ENCODE peak calls at places on chromosomes 3 and 15, in four cellular contexts. N is endodermal cell, O is cardiac fibroblast, J is HL-60. U is an unnamed sample.

GRCh38 chr3:32948625-32949445 is 2.6 kb upstream of the CCR4 start:
- DNase-seq in N (no peak), O (no peak), J (no peak), U (no peak)

GRCh38 chr3:184361532-184361931 is at the start of the genes CLCN2 and POLR2H:
- DNase-seq in N (no peak), O (peak; percentile 71), J (peak; percentile 59), U (peak; percentile 87)

GRCh38 chr3:155664922-155665695 is 79.8 kb downstream of the PLCH1 start:
- DNase-seq in N (no peak), O (peak; percentile 91), J (peak; percentile 2), U (peak; percentile 67)

GRCh38 chr3:61173685-61174084 is 77.6 kb downstream of the FHIT start:
- DNase-seq in N (no peak), O (no peak), J (no peak), U (no peak)

GRCh38 chr15:63502843-63503738 is 1.3 kb upstream of the USP3 start:
- DNase-seq in N (peak; percentile 90), O (peak; percentile 99), J (peak; percentile 99), U (peak; percentile 97)

GRCh38 chr3:116198087-116198486 is 247.2 kb downstream of the LSAMP start:
- DNase-seq in N (no peak), O (peak; percentile 2), J (no peak), U (no peak)

GRCh38 chr3:175163686-175164085 is 304.6 kb downstream of the NAALADL2 start:
- DNase-seq in N (no peak), O (no peak), J (no peak), U (no peak)

GRCh38 chr15:52220896-52221660 is 29.9 kb upstream of the GNB5 start:
- DNase-seq in N (no peak), O (no peak), J (no peak), U (no peak)

GRCh38 chr3:135106445-135106844 is 311.4 kb downstream of the EPHB1 start:
- DNase-seq in N (peak; percentile 89), O (peak; percentile 2), J (peak; percentile 7), U (peak; percentile 92)

GRCh38 chr15:42503822-42504221 is 8.4 kb downstream of the SNAP23 start:
- DNase-seq in N (no peak), O (no peak), J (no peak), U (no peak)

GRCh38 chr3:81651139-81651538 is 110.3 kb downstream of the GBE1 start:
- DNase-seq in N (no peak), O (no peak), J (no peak), U (no peak)

GRCh38 chr3:173977747-173978146 is 580.2 kb downstream of the NLGN1 start:
- DNase-seq in N (no peak), O (no peak), J (no peak), U (no peak)

GRCh38 chr3:45409369-45409768 is 21.0 kb downstream of the LARS2 start:
- DNase-seq in N (no peak), O (no peak), J (no peak), U (no peak)

GRCh38 chr15:67524235-67524634 is 3.3 kb downstream of the C15orf61 start:
- DNase-seq in N (no peak), O (no peak), J (no peak), U (no peak)

GRCh38 chr15:77571181-77571580 is 61.5 kb downstream of the LINGO1 start:
- DNase-seq in N (no peak), O (no peak), J (no peak), U (no peak)

GRCh38 chr3:38649500-38650247 is at the start of gene SCN5A:
- DNase-seq in N (peak; percentile 92), O (peak; percentile 28), J (peak; percentile 20), U (peak; percentile 49)

GRCh38 chr15:85482896-85483295 is 102.5 kb downstream of the AKAP13 start:
- DNase-seq in N (no peak), O (peak; percentile 56), J (no peak), U (peak; percentile 23)

GRCh38 chr3:150064952-150065351 is 94.3 kb upstream of the PFN2 start:
- DNase-seq in N (no peak), O (no peak), J (no peak), U (no peak)

GRCh38 chr15:36643551-36643950 is 64.1 kb downstream of the CDIN1 start:
- DNase-seq in N (no peak), O (no peak), J (no peak), U (peak; percentile 0)

GRCh38 chr15:100968043-100968966 is 49.1 kb downstream of the LRRK1 start:
- DNase-seq in N (no peak), O (peak; percentile 56), J (no peak), U (no peak)

GRCh38 chr15:31263751-31264533 is 62.7 kb upstream of the KLF13 start:
- DNase-seq in N (peak; percentile 46), O (no peak), J (peak; percentile 99), U (peak; percentile 38)

GRCh38 chr15:45425135-45425534 is 46.8 kb upstream of the GATM start:
- DNase-seq in N (no peak), O (no peak), J (no peak), U (no peak)

GRCh38 chr3:125117631-125118191 is 61.9 kb upstream of the HEG1 start:
- DNase-seq in N (no peak), O (no peak), J (no peak), U (no peak)

GRCh38 chr15:50506121-50506520 is 40.3 kb downstream of the USP50 start:
- DNase-seq in N (peak; percentile 82), O (no peak), J (no peak), U (no peak)

GRCh38 chr15:101348643-101349496 is 53.8 kb upstream of the SNRPA1 start:
- DNase-seq in N (peak; percentile 71), O (peak; percentile 41), J (no peak), U (peak; percentile 63)

GRCh38 chr3:181458857-181459256 is 252.9 kb upstream of the SOX2 start:
- DNase-seq in N (no peak), O (peak; percentile 1), J (no peak), U (no peak)

GRCh38 chr15:99019558-99020540 is 12.3 kb upstream of the PGPEP1L start:
- DNase-seq in N (no peak), O (peak; percentile 14), J (no peak), U (no peak)

GRCh38 chr3:176087066-176087697 is 1110.1 kb downstream of the TBL1XR1 start:
- DNase-seq in N (no peak), O (no peak), J (no peak), U (no peak)

GRCh38 chr15:77282333-77282732 is 137.6 kb downstream of the PEAK1 start:
- DNase-seq in N (peak; percentile 49), O (peak; percentile 71), J (no peak), U (no peak)

GRCh38 chr15:80061581-80061980 is 2.1 kb downstream of the ZFAND6 start:
- DNase-seq in N (no peak), O (peak; percentile 18), J (no peak), U (no peak)

GRCh38 chr15:80055933-80056332 is 3.5 kb upstream of the ZFAND6 start:
- DNase-seq in N (no peak), O (no peak), J (no peak), U (no peak)

GRCh38 chr15:80058044-80058443 is 1.4 kb upstream of the ZFAND6 start:
- DNase-seq in N (no peak), O (no peak), J (no peak), U (no peak)

GRCh38 chr15:80059786-80060489 is 462 bp downstream of the ZFAND6 start:
- DNase-seq in N (no peak), O (peak; percentile 17), J (no peak), U (peak; percentile 62)

GRCh38 chr15:80058851-80059785 is at the start of gene ZFAND6:
- DNase-seq in N (peak; percentile 98), O (peak; percentile 93), J (peak; percentile 77), U (peak; percentile 98)
- TF ChIP-seq CTCF in N (peak; percentile 26), O (no peak), J (no peak), U (no peak)

GRCh38 chr3:28218071-28218916 is 23.1 kb upstream of the CMC1 start:
- DNase-seq in N (no peak), O (no peak), J (no peak), U (no peak)

GRCh38 chr3:28224430-28224829 is 17.0 kb upstream of the CMC1 start:
- DNase-seq in N (no peak), O (no peak), J (no peak), U (no peak)

GRCh38 chr3:28215407-28215806 is 26.0 kb upstream of the CMC1 start:
- DNase-seq in N (no peak), O (no peak), J (no peak), U (no peak)

DNA sequence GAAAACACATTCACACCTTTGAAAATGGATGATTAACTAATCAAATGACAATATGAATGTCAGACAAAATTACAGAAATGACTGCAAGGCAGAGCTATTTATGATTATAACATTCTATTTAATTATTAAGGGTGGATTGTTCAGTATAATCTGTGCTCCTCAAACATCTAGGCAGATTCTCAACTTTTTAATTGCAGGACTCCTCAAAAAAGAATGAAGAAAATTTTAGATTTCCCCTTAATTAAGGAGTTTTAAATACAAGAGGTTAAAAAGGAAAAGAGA is 22.6 kb upstream of the CMC1 start:
- DNase-seq in N (no peak), O (no peak), J (no peak), U (no peak)
- TF ChIP-seq CTCF in N (no peak), O (no peak), J (no peak), U (no peak)

GRCh38 chr3:141403576-141403975 is 35.3 kb downstream of the ZBTB38 start:
- DNase-seq in N (no peak), O (no peak), J (no peak), U (no peak)

GRCh38 chr3:141402476-141403171 is 34.3 kb downstream of the ZBTB38 start:
- DNase-seq in N (peak; percentile 87), O (peak; percentile 75), J (no peak), U (peak; percentile 67)

GRCh38 chr3:141401095-141401494 is 32.8 kb downstream of the ZBTB38 start:
- DNase-seq in N (no peak), O (no peak), J (no peak), U (no peak)

GRCh38 chr3:141399979-141400971 is 32.0 kb downstream of the ZBTB38 start:
- DNase-seq in N (no peak), O (peak; percentile 51), J (no peak), U (no peak)

GRCh38 chr3:141401584-141402475 is 33.5 kb downstream of the ZBTB38 start:
- DNase-seq in N (peak; percentile 84), O (peak; percentile 61), J (no peak), U (peak; percentile 67)
- TF ChIP-seq CTCF in N (no peak), O (no peak), J (no peak), U (no peak)

GRCh38 chr3:49803464-49804140 is 541 bp downstream of the INKA1 start:
- DNase-seq in N (no peak), O (peak; percentile 64), J (peak; percentile 59), U (no peak)

GRCh38 chr3:49799105-49799504 is 568 bp downstream of the CDHR4 start:
- DNase-seq in N (no peak), O (no peak), J (no peak), U (no peak)

GRCh38 chr3:49801160-49801559 is 1.5 kb upstream of the CDHR4 start:
- DNase-seq in N (no peak), O (no peak), J (no peak), U (no peak)

GRCh38 chr3:49802719-49803463 is at the start of gene INKA1:
- DNase-seq in N (peak; percentile 96), O (peak; percentile 89), J (peak; percentile 77), U (peak; percentile 88)

GRCh38 chr3:49799761-49800160 is at the start of gene CDHR4:
- DNase-seq in N (no peak), O (peak; percentile 88), J (no peak), U (peak; percentile 54)
- TF ChIP-seq CTCF in N (no peak), O (no peak), J (no peak), U (no peak)